ENCODE peak calls at places on chromosomes 16 and 17, in five cellular contexts. L is kidney tubule cell, M is DMS153, Y is M059J, V is neural crest cell. X is an unnamed sample.

GRCh38 chr16:30782486-30783279 is 4.3 kb downstream of the ZNF629 start:
- DNase-seq in L (no peak), M (no peak), V (no peak), Y (no peak), X (no peak)

GRCh38 chr17:80846932-80847331 is 144.7 kb upstream of the CHMP6 start:
- DNase-seq in V (no peak), L (no peak), M (no peak), Y (no peak), X (no peak)

GRCh38 chr17:73710095-73710592 is 65.9 kb upstream of the SDK2 start:
- DNase-seq in V (peak; percentile 89), L (peak; percentile 83), M (peak; percentile 48), Y (peak; percentile 22), X (peak; percentile 71)

GRCh38 chr16:3518292-3518982 is 17.6 kb downstream of the CLUAP1 start:
- DNase-seq in V (no peak), L (no peak), Y (no peak), M (no peak), X (no peak)

GRCh38 chr16:1687427-1688316 is 9.6 kb downstream of the JPT2 start:
- DNase-seq in Y (no peak), V (no peak), L (peak; percentile 91), M (no peak), X (no peak)

GRCh38 chr16:73711441-73712080 is 585.1 kb upstream of the PSMD7 start:
- DNase-seq in L (no peak), V (no peak), M (no peak), Y (no peak), X (no peak)

GRCh38 chr17:16872351-16872751 is 99.6 kb downstream of the TNFRSF13B start:
- DNase-seq in Y (peak; percentile 22), M (no peak), L (no peak), V (no peak), X (no peak)

GRCh38 chr17:82957469-82957795 is 117.6 kb upstream of the ZNF750 start:
- DNase-seq in L (no peak), Y (no peak), M (no peak), V (no peak), X (no peak)

GRCh38 chr17:76452102-76452645 is 778 bp downstream of the UBE2O start:
- DNase-seq in V (peak; percentile 23), Y (no peak), M (no peak), L (no peak), X (no peak)

GRCh38 chr17:80847506-80848230 is 144.0 kb upstream of the CHMP6 start:
- DNase-seq in L (no peak), V (no peak), Y (no peak), M (no peak), X (no peak)

GRCh38 chr16:600781-601180 is 10.9 kb downstream of the RAB40C start:
- DNase-seq in Y (no peak), M (no peak), L (no peak), V (no peak), X (no peak)

GRCh38 chr17:66753126-66753920 is 81.6 kb upstream of the CACNG5 start:
- DNase-seq in M (no peak), Y (no peak), L (no peak), V (no peak), X (no peak)

GRCh38 chr17:28700830-28701492 is 10.7 kb downstream of the PROCA1 start:
- DNase-seq in L (no peak), M (no peak), V (no peak), Y (no peak), X (no peak)

GRCh38 chr17:77600346-77600745 is 358.2 kb upstream of the TNRC6C start:
- DNase-seq in Y (no peak), V (no peak), M (no peak), L (no peak), X (no peak)

GRCh38 chr17:29369831-29370735 is 20.1 kb upstream of the TAOK1 start:
- DNase-seq in M (peak; percentile 45), L (peak; percentile 85), Y (peak; percentile 78), V (peak; percentile 51), X (peak; percentile 87)

GRCh38 chr16:2963611-2964415 is at the start of gene KREMEN2:
- DNase-seq in M (peak; percentile 44), V (peak; percentile 46), L (peak; percentile 50), Y (peak; percentile 65), X (peak; percentile 83)

GRCh38 chr16:79430129-79430789 is 170.3 kb downstream of the MAF start:
- DNase-seq in L (no peak), V (no peak), M (peak; percentile 59), Y (no peak), X (no peak)

GRCh38 chr16:81873843-81874752 is 95.0 kb downstream of the PLCG2 start:
- DNase-seq in Y (peak; percentile 56), V (peak; percentile 59), M (peak; percentile 19), L (peak; percentile 49), X (peak; percentile 66)

GRCh38 chr16:17031484-17032268 is 439.1 kb downstream of the XYLT1 start:
- DNase-seq in V (no peak), M (no peak), L (no peak), Y (no peak), X (no peak)

GRCh38 chr16:55713103-55713502 is 57.3 kb downstream of the SLC6A2 start:
- DNase-seq in Y (no peak), L (no peak), V (no peak), M (no peak), X (no peak)

GRCh38 chr16:24854607-24855171 is 8.9 kb downstream of the SLC5A11 start:
- DNase-seq in V (no peak), L (no peak), M (no peak), Y (no peak), X (no peak)

GRCh38 chr16:57279780-57280638 is 4.5 kb downstream of the PLLP start:
- DNase-seq in V (no peak), M (no peak), Y (no peak), L (no peak), X (no peak)

GRCh38 chr17:37752482-37752881 is 7.6 kb upstream of the HNF1B start:
- DNase-seq in V (no peak), L (peak; percentile 99), M (no peak), Y (peak; percentile 93), X (peak; percentile 84)

GRCh38 chr17:38572665-38573365 is 32.9 kb downstream of the SRCIN1 start:
- DNase-seq in M (peak; percentile 29), V (peak; percentile 49), Y (no peak), L (no peak), X (peak; percentile 67)

GRCh38 chr17:82536220-82537201 is 17.0 kb downstream of the FOXK2 start:
- DNase-seq in L (peak; percentile 48), Y (peak; percentile 77), M (no peak), V (peak; percentile 14), X (no peak)